ENCODE peak calls at places on chromosomes 13 and 19, in nine cellular contexts. T, Z, X, J, H, R, A, V and Q are unnamed samples. For H3K4me1, the result is how much of the 10 kb centered on the place peaks cover.

GRCh38 chr13:114166381-114167131 is 12.5 kb upstream of the CFAP97D2 start:
- DNase-seq in V (peak), T (no peak), H (no peak), X (no peak), Z (no peak), R (no peak), A (no peak), J (no peak), Q (no peak)

GRCh38 chr19:41415154-41415571 is 12.0 kb downstream of the B3GNT8 start:
- DNase-seq in A (peak), R (no peak), J (no peak), H (no peak), Z (no peak), T (no peak), X (no peak), V (no peak), Q (no peak)

GRCh38 chr19:45130888-45131615 is 29.7 kb downstream of the NKPD1 start:
- DNase-seq in H (peak), V (no peak), J (peak), Z (no peak), T (no peak), A (no peak), X (peak), R (no peak), Q (peak)

GRCh38 chr13:71218960-71219359 is 648.0 kb downstream of the DACH1 start:
- DNase-seq in J (no peak), Z (no peak), X (no peak), T (no peak), H (no peak), V (no peak), A (no peak), R (peak), Q (no peak)

GRCh38 chr19:49338691-49339363 is 3.6 kb downstream of the CD37 start:
- DNase-seq in H (no peak), R (peak), T (no peak), X (no peak), A (peak), Z (no peak), V (peak), J (peak), Q (peak)

GRCh38 chr13:30744056-30744684 is 8.8 kb downstream of the ALOX5AP start:
- DNase-seq in H (peak), X (peak), R (no peak), A (peak), T (peak), V (no peak), Z (no peak), J (peak), Q (peak)

GRCh38 chr19:31120952-31121351 is 228.3 kb downstream of the TSHZ3 start:
- DNase-seq in R (no peak), X (no peak), J (no peak), Z (no peak), V (no peak), T (no peak), H (no peak), A (no peak), Q (no peak)

GRCh38 chr13:29497137-29497654 is 98.3 kb downstream of the SLC7A1 start:
- DNase-seq in J (no peak), H (no peak), Z (no peak), A (no peak), R (peak), X (no peak), T (no peak), V (peak), Q (peak)

GRCh38 chr19:42313096-42313839 is at the start of gene TMEM145:
- DNase-seq in A (no peak), T (no peak), R (peak), V (no peak), X (no peak), Z (no peak), H (peak), J (peak), Q (peak)

GRCh38 chr19:961866-962620 is 22.1 kb upstream of the WDR18 start:
- DNase-seq in H (no peak), X (no peak), R (no peak), A (no peak), J (no peak), Z (no peak), T (no peak), V (no peak), Q (peak)

GRCh38 chr13:46176756-46177155 is 5.2 kb downstream of the LCP1 start:
- DNase-seq in H (peak), J (peak), X (no peak), T (no peak), A (peak), R (no peak), V (no peak), Z (peak), Q (peak)

GRCh38 chr13:111245781-111246384 is 74.6 kb upstream of the TEX29 start:
- DNase-seq in A (no peak), Z (no peak), V (no peak), R (no peak), T (no peak), H (no peak), J (no peak), X (no peak), Q (no peak)

GRCh38 chr19:11530432-11530831 is 1.5 kb upstream of the ECSIT start:
- DNase-seq in J (peak), H (peak), T (no peak), R (peak), A (peak), X (peak), V (peak), Z (peak), Q (peak)

GRCh38 chr13:35818577-35819165 is 312.5 kb downstream of the DCLK1 start:
- DNase-seq in T (no peak), A (no peak), Z (no peak), X (peak), V (no peak), R (peak), J (no peak), H (peak), Q (peak)

GRCh38 chr19:42601811-42602443 is 7.2 kb upstream of the CEACAM8 start:
- DNase-seq in R (peak), Z (no peak), H (peak), X (no peak), A (no peak), T (no peak), V (no peak), J (peak), Q (no peak)

GRCh38 chr13:52067237-52067636 is 42.7 kb downstream of the UTP14C start:
- DNase-seq in X (peak), H (no peak), V (no peak), A (no peak), T (no peak), J (no peak), R (peak), Z (no peak), Q (no peak)

GRCh38 chr19:39329948-39330347 is 5.9 kb downstream of the GMFG start:
- DNase-seq in J (no peak), H (no peak), A (no peak), T (no peak), R (no peak), X (no peak), V (no peak), Z (no peak), Q (no peak)

GRCh38 chr13:109344552-109345157 is 441.7 kb downstream of the IRS2 start:
- DNase-seq in R (no peak), Z (no peak), T (no peak), X (no peak), V (no peak), H (no peak), A (no peak), J (no peak), Q (no peak)

GRCh38 chr13:24119593-24120508 is 40.7 kb upstream of the SPATA13 start:
- DNase-seq in R (peak), Z (no peak), X (no peak), H (no peak), J (peak), V (no peak), A (no peak), T (no peak), Q (no peak)

GRCh38 chr19:4234142-4234861 is 5.0 kb downstream of the EBI3 start:
- DNase-seq in J (no peak), Z (no peak), R (no peak), A (no peak), V (no peak), X (no peak), H (no peak), T (no peak), Q (no peak)

GRCh38 chr13:29935309-29935981 is 85.0 kb upstream of the UBL3 start:
- DNase-seq in J (no peak), A (peak), T (peak), Z (no peak), X (no peak), R (no peak), H (no peak), V (no peak), Q (no peak)

GRCh38 chr19:32652893-32653625 is 21.9 kb downstream of the ANKRD27 start:
- DNase-seq in X (no peak), A (peak), Z (peak), R (peak), T (no peak), H (no peak), V (peak), J (peak), Q (peak)

GRCh38 chr19:46350758-46351159 is 3.9 kb downstream of the PPP5C start:
- DNase-seq in V (no peak), Z (peak), X (no peak), T (no peak), A (peak), J (peak), R (no peak), H (no peak), Q (no peak)

GRCh38 chr13:45784755-45785675 is 66.5 kb downstream of the SIAH3 start:
- DNase-seq in A (no peak), J (no peak), R (no peak), Z (no peak), T (no peak), H (no peak), X (no peak), V (no peak), Q (no peak)

GRCh38 chr19:50432658-50433057 is at the start of gene MYBPC2:
- DNase-seq in T (no peak), H (no peak), J (no peak), V (no peak), R (peak), A (no peak), Z (no peak), X (no peak), Q (no peak)

GRCh38 chr19:49570997-49571676 is 9.2 kb downstream of the NOSIP start:
- DNase-seq in R (peak), J (peak), H (peak), X (no peak), T (no peak), Z (no peak), A (no peak), V (no peak), Q (peak)

GRCh38 chr13:66074018-66074615 is 1156.0 kb downstream of the PCDH9 start:
- DNase-seq in T (no peak), X (no peak), Z (no peak), J (no peak), H (no peak), R (no peak), V (no peak), A (no peak), Q (no peak)

GRCh38 chr19:37669336-37669963 is 14.2 kb upstream of the ZFP30 start:
- DNase-seq in V (no peak), T (no peak), H (no peak), R (no peak), Z (no peak), A (no peak), X (no peak), J (no peak), Q (no peak)

GRCh38 chr13:23450340-23451046 is 17.0 kb upstream of the SACS start:
- DNase-seq in J (no peak), Z (no peak), A (no peak), V (no peak), R (no peak), T (no peak), X (no peak), H (no peak), Q (no peak)

GRCh38 chr13:25169356-25169755 is 2.7 kb downstream of the AMER2 start:
- DNase-seq in A (no peak), T (no peak), X (no peak), H (no peak), R (no peak), Z (no peak), J (no peak), V (no peak), Q (no peak)

GRCh38 chr19:31902821-31903220 is 442.6 kb upstream of the ZNF507 start:
- DNase-seq in V (no peak), H (no peak), R (no peak), J (no peak), X (no peak), T (no peak), Z (no peak), A (no peak), Q (no peak)

GRCh38 chr13:109569938-109570711 is 216.3 kb downstream of the IRS2 start:
- DNase-seq in R (no peak), H (peak), J (peak), V (no peak), Z (no peak), X (no peak), T (peak), A (no peak), Q (no peak)

GRCh38 chr19:10516671-10517286 is 468 bp downstream of the S1PR5 start:
- DNase-seq in Z (no peak), H (no peak), T (no peak), A (no peak), V (no peak), J (no peak), X (no peak), R (no peak), Q (no peak)

GRCh38 chr13:113495494-113496251 is 5.2 kb upstream of the DCUN1D2 start:
- DNase-seq in R (peak), V (no peak), H (no peak), Z (no peak), J (no peak), X (no peak), A (no peak), T (no peak), Q (no peak)

GRCh38 chr19:31264379-31264778 is 84.9 kb downstream of the TSHZ3 start:
- DNase-seq in V (no peak), X (no peak), J (no peak), A (peak), T (no peak), H (no peak), Z (no peak), R (no peak), Q (no peak)

DNA sequence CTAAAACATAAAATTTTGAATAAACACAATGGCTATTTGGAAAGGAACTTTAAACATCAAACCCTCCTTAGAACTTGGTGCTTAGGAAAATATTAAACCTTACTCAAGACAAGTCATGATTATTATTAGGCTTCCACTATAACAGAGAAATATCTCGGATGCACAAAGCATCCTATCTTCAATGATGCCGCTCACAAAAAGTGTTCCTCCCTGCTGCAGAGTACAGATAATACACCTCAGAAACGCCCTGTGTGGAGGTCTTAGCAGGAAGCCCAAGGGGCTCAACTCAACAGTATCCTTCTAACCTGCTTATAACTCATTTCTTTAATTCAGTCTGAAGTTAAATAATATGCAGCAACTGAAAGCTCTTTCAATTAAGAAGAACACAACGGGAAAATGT is 12.2 kb downstream of the ELF1 start:
- DNase-seq in A (no peak), X (no peak), J (no peak), Z (no peak), V (no peak), T (no peak), H (no peak), R (no peak), Q (no peak)
- H3K4me1 ChIP-seq in A (half or more), X (under half), J (under half), Z (under half), V (half or more), T (half or more), H (half or more), R (under half), Q (half or more)

GRCh38 chr19:20367811-20368294 is 197.7 kb downstream of the ZNF737 start:
- DNase-seq in J (no peak), H (peak), A (no peak), Z (no peak), T (no peak), V (no peak), X (no peak), R (peak), Q (no peak)
- TF ChIP-seq CTCF in J (peak), H (peak), A (no peak), Z (no peak), T (no peak), V (no peak), X (no peak), R (no peak), Q (no peak)

GRCh38 chr19:43735013-43735412 is 19.1 kb downstream of the IRGC start:
- DNase-seq in V (no peak), R (no peak), X (no peak), A (no peak), T (no peak), Z (no peak), J (no peak), H (no peak), Q (no peak)
- H3K4me1 ChIP-seq in V (under half), R (under half), X (under half), A (under half), T (under half), Z (under half), J (under half), H (under half), Q (under half)

GRCh38 chr19:5864725-5865486 is 5.4 kb downstream of the FUT5 start:
- DNase-seq in A (no peak), H (no peak), J (no peak), R (no peak), T (no peak), Z (no peak), V (no peak), X (no peak), Q (no peak)
- TF ChIP-seq CTCF in A (no peak), H (peak), J (no peak), R (peak), T (no peak), Z (no peak), V (no peak), X (peak), Q (no peak)

DNA sequence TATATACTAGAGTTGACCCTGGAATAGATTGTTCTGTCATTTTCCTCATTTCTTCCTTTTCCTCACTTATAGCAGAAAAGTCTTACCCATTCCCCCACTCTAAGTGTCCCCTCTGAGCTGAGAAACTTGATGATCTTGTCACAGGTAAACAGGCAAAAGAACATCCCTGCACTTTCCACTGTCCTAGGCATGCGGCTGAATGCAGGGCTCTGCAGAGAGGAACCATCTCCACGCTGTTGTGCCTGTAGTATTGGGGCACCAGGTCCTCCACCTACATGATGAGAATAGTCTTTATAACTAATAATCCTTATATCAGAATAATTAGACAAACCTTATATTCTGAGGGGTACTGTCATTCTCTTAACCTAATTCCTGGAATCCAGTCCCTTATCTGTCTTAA is 211.3 kb downstream of the RBM26 start:
- DNase-seq in T (no peak), J (no peak), H (no peak), A (no peak), X (no peak), V (no peak), Z (no peak), R (no peak), Q (no peak)
- H3K4me1 ChIP-seq in T (under half), J (under half), H (under half), A (under half), X (under half), V (under half), Z (under half), R (under half), Q (under half)